ENCODE peak calls at places on chromosomes 1 and 21, in four cellular contexts. B is RCC 7860, D is Karpas-422, M is NCI-H345. U is an unnamed sample.

GRCh38 chr21:36945496-36946138 is 20.9 kb downstream of the HLCS start:
- DNase-seq in B (no peak), D (no peak), M (no peak), U (no peak)

GRCh38 chr1:18569811-18570545 is 60.7 kb upstream of the PAX7 start:
- DNase-seq in B (no peak), D (no peak), M (no peak), U (no peak)

GRCh38 chr1:64675718-64676345 is 69.0 kb upstream of the RAVER2 start:
- DNase-seq in D (peak; percentile 46), B (peak; percentile 24), M (no peak), U (no peak)

GRCh38 chr1:87800006-87800405 is 471.3 kb downstream of the LMO4 start:
- DNase-seq in M (no peak), D (no peak), B (no peak), U (no peak)

GRCh38 chr1:218942421-218942820 is 231.3 kb upstream of the LYPLAL1 start:
- DNase-seq in B (no peak), M (no peak), D (no peak), U (no peak)

GRCh38 chr1:21514245-21514644 is 5.0 kb downstream of the ALPL start:
- DNase-seq in B (no peak), D (peak; percentile 95), M (no peak), U (no peak)

GRCh38 chr1:41915786-41916571 is 2.7 kb downstream of the HIVEP3 start:
- DNase-seq in B (no peak), M (peak; percentile 45), D (no peak), U (no peak)

GRCh38 chr21:37683396-37684114 is 232.7 kb downstream of the KCNJ6 start:
- DNase-seq in D (no peak), B (no peak), M (no peak), U (no peak)

GRCh38 chr1:204449631-204450280 is 38.1 kb upstream of the PPP1R15B start:
- DNase-seq in D (no peak), M (no peak), B (no peak), U (no peak)

GRCh38 chr1:30197616-30197934 is 525.8 kb downstream of the MATN1 start:
- DNase-seq in B (no peak), D (no peak), M (no peak), U (no peak)

GRCh38 chr21:17191346-17191993 is 321.4 kb upstream of the CXADR start:
- DNase-seq in M (no peak), B (no peak), D (no peak), U (no peak)

GRCh38 chr1:152870831-152871730 is 7.0 kb upstream of the SMCP start:
- DNase-seq in M (peak; percentile 30), D (peak; percentile 79), B (no peak), U (peak; percentile 23)

GRCh38 chr1:22502167-22502566 is 50.5 kb downstream of the ZBTB40 start:
- DNase-seq in D (no peak), B (no peak), M (no peak), U (no peak)

GRCh38 chr1:221166162-221166500 is 286.9 kb downstream of the HLX start:
- DNase-seq in D (no peak), M (no peak), B (peak; percentile 85), U (no peak)

GRCh38 chr21:42080788-42081083 is 9.6 kb downstream of the UMODL1 start:
- DNase-seq in D (no peak), M (no peak), B (no peak), U (peak; percentile 24)

GRCh38 chr21:44353200-44353970 is at the start of gene TRPM2:
- DNase-seq in B (no peak), M (no peak), D (no peak), U (no peak)

GRCh38 chr1:111249960-111250359 is 22.4 kb downstream of the CHI3L2 start:
- DNase-seq in B (no peak), D (no peak), M (no peak), U (no peak)

GRCh38 chr1:12067900-12068821 is 5.1 kb downstream of the TNFRSF8 start:
- DNase-seq in B (peak; percentile 35), M (no peak), D (no peak), U (no peak)

GRCh38 chr1:102891868-102892625 is 216.3 kb downstream of the COL11A1 start:
- DNase-seq in B (no peak), D (no peak), M (no peak), U (no peak)